ENCODE peak calls at places on chromosome 6, in four cellular contexts. M, P, Q and V are unnamed samples.

GRCh38 chr6:45709834-45710233 is 305.8 kb downstream of the CLIC5 start:
- DNase-seq in M (no peak), Q (no peak), P (no peak), V (no peak)

GRCh38 chr6:7911345-7911725 is 747 bp upstream of the TXNDC5 start:
- DNase-seq in M (no peak), Q (peak; percentile 21), P (no peak), V (no peak)

GRCh38 chr6:47019941-47020340 is 22.2 kb downstream of the ADGRF1 start:
- DNase-seq in M (no peak), P (no peak), Q (no peak), V (no peak)

GRCh38 chr6:116876635-116877611 is at the start of gene RFX6:
- DNase-seq in P (peak; percentile 63), M (no peak), Q (peak; percentile 19), V (no peak)

GRCh38 chr6:81465859-81466258 is 286.6 kb downstream of the TENT5A start:
- DNase-seq in M (peak; percentile 24), Q (peak; percentile 47), P (no peak), V (no peak)

GRCh38 chr6:39404312-39404711 is 81.8 kb upstream of the KCNK16 start:
- DNase-seq in M (no peak), P (no peak), Q (no peak), V (no peak)

GRCh38 chr6:15184441-15184861 is 61.4 kb upstream of the JARID2 start:
- DNase-seq in Q (no peak), M (no peak), P (no peak), V (no peak)

GRCh38 chr6:156808287-156808686 is 31.1 kb downstream of the ARID1B start:
- DNase-seq in M (peak; percentile 13), P (no peak), Q (peak; percentile 63), V (no peak)

GRCh38 chr6:1561355-1561754 is 48.4 kb upstream of the FOXC1 start:
- DNase-seq in Q (peak; percentile 71), M (no peak), P (no peak), V (no peak)

GRCh38 chr6:85449818-85450577 is at the start of gene NT5E:
- DNase-seq in M (peak; percentile 69), P (peak; percentile 89), Q (peak; percentile 78), V (peak; percentile 89)

GRCh38 chr6:83051386-83052172 is 14.1 kb downstream of the UBE3D start:
- DNase-seq in Q (no peak), P (no peak), M (no peak), V (no peak)

GRCh38 chr6:140858381-140858971 is 1274.2 kb upstream of the GJE1 start:
- DNase-seq in M (peak; percentile 52), P (no peak), Q (no peak), V (no peak)

GRCh38 chr6:166642646-166643045 is 15.6 kb upstream of the RPS6KA2 start:
- DNase-seq in Q (no peak), M (no peak), P (no peak), V (no peak)

GRCh38 chr6:166643907-166644590 is 17.0 kb upstream of the RPS6KA2 start:
- DNase-seq in M (no peak), P (no peak), Q (no peak), V (no peak)

GRCh38 chr6:166646716-166647115 is 19.7 kb upstream of the RPS6KA2 start:
- DNase-seq in Q (no peak), P (no peak), M (no peak), V (no peak)

GRCh38 chr6:166645928-166646327 is 18.9 kb upstream of the RPS6KA2 start:
- DNase-seq in Q (no peak), M (no peak), P (no peak), V (no peak)

GRCh38 chr6:166644631-166645030 is 17.6 kb upstream of the RPS6KA2 start:
- DNase-seq in P (no peak), Q (peak; percentile 36), M (no peak), V (no peak)
- H4K5ac ChIP-seq in P (no peak overlapping the region), Q (no peak overlapping the region), M (no peak overlapping the region), V (no peak overlapping the region)

GRCh38 chr6:487956-488355 is 96.4 kb downstream of the IRF4 start:
- DNase-seq in Q (no peak), M (no peak), P (no peak), V (no peak)

GRCh38 chr6:490251-491037 is 98.9 kb downstream of the IRF4 start:
- DNase-seq in Q (no peak), M (no peak), P (no peak), V (no peak)

GRCh38 chr6:489762-490161 is 98.2 kb downstream of the IRF4 start:
- DNase-seq in M (no peak), Q (no peak), P (no peak), V (no peak)

GRCh38 chr6:491233-491632 is 99.7 kb downstream of the IRF4 start:
- DNase-seq in Q (no peak), M (no peak), P (no peak), V (no peak)

GRCh38 chr6:489001-489400 is 97.4 kb downstream of the IRF4 start:
- DNase-seq in P (no peak), Q (no peak), M (no peak), V (no peak)
- H4K5ac ChIP-seq in P (no peak overlapping the region), Q (no peak overlapping the region), M (no peak overlapping the region), V (no peak overlapping the region)

DNA sequence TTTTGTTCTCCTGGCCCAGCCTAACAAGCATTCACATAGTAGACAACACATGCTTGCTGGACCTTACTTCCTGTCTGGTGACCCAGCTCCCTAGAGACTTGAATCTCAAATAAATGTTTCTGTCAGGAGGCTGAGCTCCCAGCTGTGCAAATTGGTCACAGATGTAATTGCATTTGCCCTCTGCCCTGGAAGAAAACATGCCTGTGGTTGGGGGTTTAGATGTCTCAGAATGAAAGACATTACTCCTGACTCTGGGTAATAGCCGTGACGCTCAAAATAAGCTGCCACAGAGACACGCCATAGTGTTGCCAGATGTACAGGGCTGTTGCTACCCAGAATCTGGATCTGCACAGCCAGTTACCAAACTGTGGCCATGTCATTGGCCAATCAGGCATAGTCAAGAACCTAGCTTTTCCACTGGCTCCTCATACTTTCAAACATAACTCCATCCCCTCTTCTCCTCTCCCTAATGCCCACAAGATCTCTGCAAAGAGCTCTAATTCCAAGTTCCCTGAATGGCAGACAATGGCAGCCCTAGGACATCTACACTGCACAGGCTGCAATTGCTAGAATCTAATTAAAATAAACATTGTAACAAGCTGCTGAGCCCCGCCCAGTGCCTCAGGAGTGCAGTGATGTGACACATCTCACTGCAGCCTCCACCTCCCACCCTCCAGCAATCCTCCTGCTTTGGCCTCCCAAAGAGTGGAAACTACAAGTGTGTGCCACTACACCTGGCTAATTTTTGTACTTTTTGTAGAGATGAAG is 32.8 kb upstream of the GMPR start:
- DNase-seq in M (peak; percentile 91), Q (no peak), P (no peak), V (no peak)
- H4K5ac ChIP-seq in M (peak overlapping the region; percentile 1), Q (no peak overlapping the region), P (no peak overlapping the region), V (no peak overlapping the region)

GRCh38 chr6:133467982-133468380 is 226.8 kb downstream of the EYA4 start:
- DNase-seq in P (no peak), M (peak; percentile 17), Q (no peak), V (no peak)

GRCh38 chr6:133467231-133467981 is 226.2 kb downstream of the EYA4 start:
- DNase-seq in M (peak; percentile 76), P (no peak), Q (peak; percentile 57), V (no peak)

GRCh38 chr6:133466666-133467065 is 225.5 kb downstream of the EYA4 start:
- DNase-seq in Q (no peak), P (no peak), M (peak; percentile 49), V (no peak)

GRCh38 chr6:133468591-133468990 is 227.4 kb downstream of the EYA4 start:
- DNase-seq in Q (no peak), M (no peak), P (no peak), V (no peak)

GRCh38 chr6:133463789-133464188 is 222.6 kb downstream of the EYA4 start:
- DNase-seq in Q (no peak), M (no peak), P (no peak), V (no peak)
- H4K5ac ChIP-seq in Q (no peak overlapping the region), M (no peak overlapping the region), P (no peak overlapping the region), V (no peak overlapping the region)

GRCh38 chr6:11722224-11722623 is 56.4 kb downstream of the ADTRP start:
- DNase-seq in P (no peak), Q (no peak), M (no peak), V (no peak)

GRCh38 chr6:11718461-11718860 is 60.1 kb downstream of the ADTRP start:
- DNase-seq in M (peak; percentile 18), Q (no peak), P (no peak), V (no peak)

GRCh38 chr6:11714116-11714797 is 64.3 kb downstream of the ADTRP start:
- DNase-seq in P (no peak), Q (no peak), M (no peak), V (no peak)

GRCh38 chr6:11714798-11715285 is 63.8 kb downstream of the ADTRP start:
- DNase-seq in M (no peak), Q (no peak), P (no peak), V (no peak)

GRCh38 chr6:11718031-11718430 is 60.6 kb downstream of the ADTRP start:
- DNase-seq in Q (no peak), P (no peak), M (no peak), V (no peak)
- H4K5ac ChIP-seq in Q (no peak overlapping the region), P (no peak overlapping the region), M (no peak overlapping the region), V (no peak overlapping the region)

GRCh38 chr6:27604986-27605385 is 132.1 kb upstream of the ZNF184 start:
- DNase-seq in M (no peak), Q (peak; percentile 81), P (peak; percentile 65), V (no peak)
- H4K5ac ChIP-seq in M (no peak overlapping the region), Q (no peak overlapping the region), P (no peak overlapping the region), V (no peak overlapping the region)

GRCh38 chr6:78526432-78526831 is 340.9 kb upstream of the IRAK1BP1 start:
- DNase-seq in P (no peak), M (no peak), Q (peak; percentile 22), V (no peak)

GRCh38 chr6:78523622-78524021 is 343.7 kb upstream of the IRAK1BP1 start:
- DNase-seq in P (no peak), M (no peak), Q (no peak), V (no peak)

GRCh38 chr6:78528926-78529325 is 338.4 kb upstream of the IRAK1BP1 start:
- DNase-seq in Q (no peak), M (no peak), P (no peak), V (no peak)

GRCh38 chr6:78530208-78530607 is 337.1 kb upstream of the IRAK1BP1 start:
- DNase-seq in P (peak; percentile 31), Q (peak; percentile 37), M (no peak), V (no peak)

GRCh38 chr6:78525961-78526360 is 341.4 kb upstream of the IRAK1BP1 start:
- DNase-seq in Q (no peak), M (no peak), P (no peak), V (no peak)
- H4K5ac ChIP-seq in Q (no peak overlapping the region), M (no peak overlapping the region), P (no peak overlapping the region), V (no peak overlapping the region)

GRCh38 chr6:13528232-13528631 is 40.8 kb upstream of the GFOD1 start:
- DNase-seq in M (no peak), Q (no peak), P (no peak), V (no peak)
- H4K5ac ChIP-seq in M (no peak overlapping the region), Q (no peak overlapping the region), P (no peak overlapping the region), V (no peak overlapping the region)

GRCh38 chr6:70219943-70220613 is 82.8 kb downstream of the COL9A1 start:
- DNase-seq in M (no peak), P (no peak), Q (no peak), V (no peak)
- H4K5ac ChIP-seq in M (no peak overlapping the region), P (no peak overlapping the region), Q (no peak overlapping the region), V (no peak overlapping the region)